ENCODE peak calls at places on chromosome 17, in ten cellular contexts. L is neural progenitor cell; H is Right ventricle myocardium superior; C is GM10248; X is cerebellar cortex; S is activated naive CD4-positive, alpha-beta T cell; T is fibroblast of pulmonary artery; F is left kidney; K is T-cell; N is astrocyte of the cerebellum. Q is an unnamed sample.

GRCh38 chr17:8838551-8839095 is 28.9 kb downstream of the PIK3R6 start:
- DNase-seq in L (no peak), H (no peak), C (no peak), X (no peak), S (no peak), T (no peak), F (no peak), K (no peak), N (no peak), Q (no peak)

GRCh38 chr17:61150686-61151299 is 248.8 kb upstream of the TBX2 start:
- DNase-seq in L (no peak), H (no peak), C (no peak), X (no peak), S (no peak), T (no peak), F (no peak), K (no peak), N (no peak), Q (no peak)

GRCh38 chr17:60173304-60173807 is 23.6 kb downstream of the CA4 start:
- DNase-seq in L (no peak), H (no peak), C (no peak), X (peak), S (no peak), T (no peak), F (no peak), K (no peak), N (no peak), Q (no peak)

GRCh38 chr17:30524847-30525246 is 47.6 kb downstream of the GOSR1 start:
- DNase-seq in L (no peak), H (no peak), C (no peak), X (no peak), S (no peak), T (no peak), F (no peak), K (no peak), N (no peak), Q (no peak)

GRCh38 chr17:83062011-83062817 is 17.2 kb upstream of the METRNL start:
- DNase-seq in L (no peak), H (peak), C (no peak), X (no peak), S (no peak), T (no peak), F (no peak), K (no peak), N (no peak), Q (no peak)

GRCh38 chr17:34586346-34586846 is 7.0 kb downstream of the TMEM132E start:
- DNase-seq in L (no peak), H (no peak), C (no peak), X (no peak), S (no peak), T (no peak), F (no peak), K (no peak), N (no peak), Q (no peak)

GRCh38 chr17:49595980-49596379 is 20.3 kb downstream of the NXPH3 start:
- DNase-seq in L (no peak), H (no peak), C (no peak), X (no peak), S (no peak), T (peak), F (no peak), K (no peak), N (no peak), Q (no peak)

GRCh38 chr17:68356520-68356919 is 65.2 kb downstream of the ARSG start:
- DNase-seq in L (no peak), H (no peak), C (peak), X (no peak), S (no peak), T (no peak), F (peak), K (peak), N (peak), Q (no peak)

GRCh38 chr17:64687959-64688358 is 25.9 kb upstream of the SMURF2 start:
- DNase-seq in L (no peak), H (no peak), C (no peak), X (no peak), S (no peak), T (peak), F (no peak), K (no peak), N (no peak), Q (no peak)

GRCh38 chr17:44086364-44087311 is 16.1 kb downstream of the G6PC3 start:
- DNase-seq in L (peak), H (no peak), C (no peak), X (no peak), S (no peak), T (peak), F (peak), K (no peak), N (peak), Q (no peak)

GRCh38 chr17:72030067-72030899 is 90.5 kb upstream of the SOX9 start:
- DNase-seq in L (peak), H (peak), C (peak), X (peak), S (no peak), T (peak), F (peak), K (no peak), N (peak), Q (peak)

GRCh38 chr17:82734987-82735866 is at the start of gene FN3K:
- DNase-seq in L (peak), H (peak), C (no peak), X (peak), S (no peak), T (peak), F (peak), K (peak), N (no peak), Q (peak)

GRCh38 chr17:67830440-67830839 is 5.1 kb downstream of the BPTF start:
- DNase-seq in L (peak), H (no peak), C (no peak), X (no peak), S (no peak), T (peak), F (peak), K (no peak), N (no peak), Q (no peak)

GRCh38 chr17:46732754-46733398 is 85.6 kb downstream of the WNT3 start:
- DNase-seq in L (peak), H (no peak), C (no peak), X (peak), S (no peak), T (no peak), F (peak), K (no peak), N (no peak), Q (no peak)

GRCh38 chr17:17191346-17191792 is 14.8 kb downstream of the PLD6 start:
- DNase-seq in L (no peak), H (peak), C (no peak), X (no peak), S (no peak), T (peak), F (no peak), K (no peak), N (peak), Q (no peak)

GRCh38 chr17:499836-500543 is 147.4 kb upstream of the RPH3AL start:
- DNase-seq in L (no peak), H (no peak), C (no peak), X (no peak), S (no peak), T (no peak), F (no peak), K (peak), N (no peak), Q (no peak)

GRCh38 chr17:14144513-14144912 is 75.2 kb downstream of the COX10 start:
- DNase-seq in L (no peak), H (no peak), C (no peak), X (no peak), S (no peak), T (no peak), F (no peak), K (no peak), N (no peak), Q (no peak)

GRCh38 chr17:36132421-36132831 is 28.8 kb downstream of the CCL4 start:
- DNase-seq in L (no peak), H (no peak), C (no peak), X (no peak), S (no peak), T (no peak), F (peak), K (no peak), N (no peak), Q (no peak)

GRCh38 chr17:6843241-6843890 is 11.8 kb upstream of the TEKT1 start:
- DNase-seq in L (peak), H (no peak), C (peak), X (peak), S (no peak), T (peak), F (peak), K (no peak), N (peak), Q (peak)

GRCh38 chr17:17384961-17385360 is 81.8 kb downstream of the NT5M start:
- DNase-seq in L (no peak), H (peak), C (no peak), X (no peak), S (no peak), T (no peak), F (no peak), K (no peak), N (no peak), Q (no peak)

GRCh38 chr17:58005031-58005727 is 1.9 kb downstream of the SRSF1 start:
- DNase-seq in L (no peak), H (no peak), C (no peak), X (no peak), S (no peak), T (no peak), F (no peak), K (no peak), N (no peak), Q (no peak)

GRCh38 chr17:77424585-77425344 is 284.0 kb downstream of the SEC14L1 start:
- DNase-seq in L (no peak), H (peak), C (no peak), X (no peak), S (no peak), T (peak), F (peak), K (no peak), N (peak), Q (no peak)

GRCh38 chr17:36768355-36768754 is 167.0 kb downstream of the MRM1 start:
- DNase-seq in L (no peak), H (no peak), C (no peak), X (no peak), S (no peak), T (no peak), F (peak), K (no peak), N (no peak), Q (no peak)

GRCh38 chr17:44464037-44464436 is 39.2 kb downstream of the GPATCH8 start:
- DNase-seq in L (no peak), H (no peak), C (no peak), X (no peak), S (no peak), T (peak), F (no peak), K (no peak), N (peak), Q (no peak)

GRCh38 chr17:69607162-69607834 is 192.8 kb downstream of the MAP2K6 start:
- DNase-seq in L (peak), H (peak), C (peak), X (peak), S (no peak), T (peak), F (peak), K (no peak), N (peak), Q (peak)

GRCh38 chr17:8447816-8448215 is 12.1 kb downstream of the NDEL1 start:
- DNase-seq in L (peak), H (no peak), C (no peak), X (no peak), S (no peak), T (no peak), F (peak), K (no peak), N (no peak), Q (no peak)

GRCh38 chr17:50093807-50094206 is 1.3 kb upstream of the PDK2 start:
- DNase-seq in L (no peak), H (no peak), C (no peak), X (no peak), S (no peak), T (no peak), F (no peak), K (no peak), N (no peak), Q (no peak)

GRCh38 chr17:29977836-29978235 is 36.4 kb downstream of the EFCAB5 start:
- DNase-seq in L (no peak), H (no peak), C (no peak), X (no peak), S (no peak), T (peak), F (no peak), K (no peak), N (no peak), Q (no peak)

GRCh38 chr17:78628547-78629435 is 51.6 kb upstream of the DNAH17 start:
- DNase-seq in L (no peak), H (no peak), C (no peak), X (no peak), S (no peak), T (no peak), F (no peak), K (no peak), N (no peak), Q (no peak)

GRCh38 chr17:9772658-9773057 is 18.7 kb downstream of the DHRS7C start:
- DNase-seq in L (no peak), H (no peak), C (no peak), X (no peak), S (no peak), T (no peak), F (no peak), K (no peak), N (no peak), Q (no peak)

GRCh38 chr17:65173284-65173793 is 36.2 kb downstream of the RGS9 start:
- DNase-seq in L (no peak), H (peak), C (no peak), X (peak), S (peak), T (peak), F (peak), K (peak), N (no peak), Q (no peak)

GRCh38 chr17:70624208-70624607 is 454.9 kb downstream of the KCNJ2 start:
- DNase-seq in L (no peak), H (no peak), C (no peak), X (no peak), S (no peak), T (no peak), F (no peak), K (no peak), N (no peak), Q (no peak)

GRCh38 chr17:50095626-50096037 is 481 bp downstream of the PDK2 start:
- DNase-seq in L (peak), H (no peak), C (no peak), X (no peak), S (no peak), T (no peak), F (peak), K (no peak), N (no peak), Q (no peak)

GRCh38 chr17:8681175-8681949 is 50.8 kb upstream of the MYH10 start:
- DNase-seq in L (no peak), H (no peak), C (no peak), X (no peak), S (no peak), T (peak), F (peak), K (no peak), N (peak), Q (no peak)

GRCh38 chr17:6780886-6781285 is 4.9 kb downstream of the FBXO39 start:
- DNase-seq in L (no peak), H (no peak), C (no peak), X (no peak), S (no peak), T (peak), F (no peak), K (no peak), N (no peak), Q (no peak)

GRCh38 chr17:51585514-51586104 is 325.3 kb downstream of the UTP18 start:
- DNase-seq in L (peak), H (no peak), C (no peak), X (peak), S (no peak), T (no peak), F (peak), K (no peak), N (no peak), Q (no peak)